ENCODE peak calls at places on chromosomes 16 and 17, in nine cellular contexts. R is PC-9; Y is psoas muscle; T is heart left ventricle; J is mammary epithelial cell; B is cardiac muscle cell; I is CD8-positive, alpha-beta T cell; H is ovary; X is transverse colon. M is an unnamed sample.
A peak's percentile ranks its signal among the peaks of the same experiment; 100 is the strongest.

GRCh38 chr16:86220552-86220951 is 289.8 kb upstream of the FOXF1 start:
- DNase-seq in R (no peak), Y (no peak), T (no peak), J (no peak), B (no peak), I (no peak), H (no peak), X (no peak), M (no peak)

GRCh38 chr17:51486091-51486490 is 225.7 kb downstream of the UTP18 start:
- DNase-seq in R (no peak), Y (no peak), T (no peak), J (no peak), B (no peak), I (no peak), H (no peak), X (no peak), M (no peak)

GRCh38 chr17:44219126-44219635 is 294 bp downstream of the UBTF start:
- DNase-seq in R (peak; percentile 48), Y (peak; percentile 88), T (peak; percentile 71), J (peak; percentile 70), B (no peak), I (peak; percentile 40), H (peak; percentile 84), X (peak; percentile 69), M (peak; percentile 75)

GRCh38 chr16:71626018-71626857 is at the start of gene MARVELD3:
- DNase-seq in R (peak; percentile 96), Y (no peak), T (no peak), J (peak; percentile 71), B (peak; percentile 24), I (no peak), H (peak; percentile 36), X (peak; percentile 94), M (no peak)

GRCh38 chr16:65154321-65154720 is 32.5 kb upstream of the CDH11 start:
- DNase-seq in R (no peak), Y (no peak), T (no peak), J (no peak), B (peak; percentile 59), I (no peak), H (no peak), X (no peak), M (no peak)

GRCh38 chr16:48542020-48542473 is 67.9 kb downstream of the N4BP1 start:
- DNase-seq in R (peak; percentile 21), Y (peak; percentile 79), T (peak; percentile 46), J (peak; percentile 46), B (peak; percentile 30), I (no peak), H (no peak), X (peak; percentile 48), M (peak; percentile 84)

GRCh38 chr17:57597531-57598453 is 147.3 kb downstream of the CCDC182 start:
- DNase-seq in R (peak; percentile 36), Y (peak; percentile 66), T (peak; percentile 72), J (peak; percentile 49), B (peak; percentile 79), I (no peak), H (peak; percentile 76), X (peak; percentile 73), M (peak; percentile 84)

GRCh38 chr17:61325382-61326073 is 74.1 kb upstream of the TBX2 start:
- DNase-seq in R (no peak), Y (no peak), T (no peak), J (no peak), B (peak; percentile 36), I (no peak), H (no peak), X (no peak), M (no peak)

GRCh38 chr16:17529982-17530760 is 59.4 kb upstream of the XYLT1 start:
- DNase-seq in R (no peak), Y (no peak), T (no peak), J (no peak), B (no peak), I (peak; percentile 1), H (no peak), X (peak; percentile 8), M (no peak)

GRCh38 chr17:41322903-41323895 is 7.7 kb upstream of the KRTAP17-1 start:
- DNase-seq in R (no peak), Y (no peak), T (no peak), J (no peak), B (no peak), I (no peak), H (no peak), X (no peak), M (no peak)

GRCh38 chr17:44219636-44220210 is at the start of gene UBTF:
- DNase-seq in R (peak; percentile 53), Y (peak; percentile 84), T (peak; percentile 84), J (peak; percentile 19), B (peak; percentile 80), I (peak; percentile 68), H (peak; percentile 87), X (peak; percentile 63), M (peak; percentile 77)

GRCh38 chr17:36485805-36486203 is 677 bp upstream of the ZNHIT3 start:
- DNase-seq in R (no peak), Y (no peak), T (no peak), J (no peak), B (no peak), I (no peak), H (no peak), X (no peak), M (no peak)

GRCh38 chr17:79500738-79501533 is 109.9 kb downstream of the RBFOX3 start:
- DNase-seq in R (no peak), Y (no peak), T (no peak), J (no peak), B (peak; percentile 44), I (no peak), H (no peak), X (no peak), M (no peak)

GRCh38 chr17:1224330-1224729 is 44.5 kb upstream of the ABR start:
- DNase-seq in R (no peak), Y (no peak), T (no peak), J (no peak), B (no peak), I (no peak), H (no peak), X (peak; percentile 33), M (no peak)

GRCh38 chr17:64679710-64680216 is 17.7 kb upstream of the SMURF2 start:
- DNase-seq in R (peak; percentile 81), Y (peak; percentile 65), T (no peak), J (peak; percentile 98), B (no peak), I (no peak), H (no peak), X (no peak), M (no peak)

GRCh38 chr17:73569758-73570319 is 74.4 kb downstream of the SDK2 start:
- DNase-seq in R (no peak), Y (peak; percentile 28), T (no peak), J (no peak), B (no peak), I (no peak), H (no peak), X (no peak), M (no peak)

GRCh38 chr17:27475070-27475673 is 18.9 kb downstream of the KSR1 start:
- DNase-seq in R (no peak), Y (no peak), T (no peak), J (peak; percentile 57), B (no peak), I (no peak), H (no peak), X (no peak), M (no peak)

GRCh38 chr17:81395600-81396277 is 482 bp downstream of the BAHCC1 start:
- DNase-seq in R (no peak), Y (no peak), T (no peak), J (no peak), B (no peak), I (no peak), H (no peak), X (no peak), M (no peak)

GRCh38 chr17:72667096-72668063 is 425.1 kb downstream of the SLC39A11 start:
- DNase-seq in R (no peak), Y (no peak), T (no peak), J (no peak), B (no peak), I (no peak), H (no peak), X (no peak), M (no peak)

GRCh38 chr17:8696456-8696855 is 48.2 kb downstream of the CCDC42 start:
- DNase-seq in R (no peak), Y (no peak), T (no peak), J (no peak), B (no peak), I (no peak), H (no peak), X (no peak), M (no peak)
- H3K27ac ChIP-seq in R (no peak overlapping the region), Y (no peak overlapping the region), T (no peak overlapping the region), J (no peak overlapping the region), B (peak overlapping the region; percentile 72), I (no peak overlapping the region), H (peak overlapping the region; percentile 3), X (no peak overlapping the region), M (no peak overlapping the region)

DNA sequence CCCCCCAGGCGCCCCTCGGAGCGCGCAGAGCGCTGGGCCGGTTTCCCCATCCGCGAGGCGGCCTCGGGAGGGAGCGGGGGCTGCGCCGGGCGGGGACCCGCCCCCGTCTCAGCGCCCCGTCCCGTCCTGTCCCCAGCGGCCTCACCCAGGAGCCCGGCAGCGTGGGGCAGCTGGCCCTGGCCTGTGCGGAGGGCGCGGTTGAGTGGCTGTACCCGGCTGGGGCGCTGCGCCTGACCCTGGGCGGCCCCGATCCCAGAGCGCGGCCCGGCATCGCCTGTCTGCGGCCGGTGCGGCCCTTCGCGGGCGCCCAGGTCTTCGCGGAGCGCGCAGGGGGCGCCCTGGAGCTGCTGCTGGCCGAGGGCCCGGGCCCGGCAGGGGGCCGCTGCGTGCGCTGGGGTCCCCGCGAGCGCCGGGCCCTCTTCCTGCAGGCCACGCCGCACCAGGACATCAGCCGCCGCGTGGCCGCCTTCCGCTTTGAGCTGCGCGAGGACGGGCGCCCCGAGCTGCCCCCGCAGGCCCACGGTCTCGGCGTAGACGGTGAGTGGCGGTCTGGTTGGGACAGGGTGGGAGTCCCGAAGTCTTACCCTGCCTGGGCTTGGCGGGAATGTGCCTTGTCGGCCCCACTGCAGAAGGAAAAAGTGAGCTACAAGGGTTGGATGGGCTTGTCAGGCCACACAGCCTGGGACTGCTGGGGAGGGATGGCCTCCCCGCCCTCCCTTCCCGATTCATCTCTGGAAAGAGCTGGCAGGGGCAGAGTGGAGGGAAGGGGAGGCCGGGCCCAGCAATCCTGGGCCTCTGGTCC is 731 bp downstream of the METRN start:
- DNase-seq in R (peak; percentile 45), Y (no peak), T (no peak), J (no peak), B (peak; percentile 79), I (no peak), H (no peak), X (no peak), M (no peak)
- TF ChIP-seq CTCF in R (no peak), Y (no peak), T (peak; percentile 11), J (peak; percentile 14), B (peak; percentile 5), I (no peak), H (no peak), X (no peak), M (no peak)

DNA sequence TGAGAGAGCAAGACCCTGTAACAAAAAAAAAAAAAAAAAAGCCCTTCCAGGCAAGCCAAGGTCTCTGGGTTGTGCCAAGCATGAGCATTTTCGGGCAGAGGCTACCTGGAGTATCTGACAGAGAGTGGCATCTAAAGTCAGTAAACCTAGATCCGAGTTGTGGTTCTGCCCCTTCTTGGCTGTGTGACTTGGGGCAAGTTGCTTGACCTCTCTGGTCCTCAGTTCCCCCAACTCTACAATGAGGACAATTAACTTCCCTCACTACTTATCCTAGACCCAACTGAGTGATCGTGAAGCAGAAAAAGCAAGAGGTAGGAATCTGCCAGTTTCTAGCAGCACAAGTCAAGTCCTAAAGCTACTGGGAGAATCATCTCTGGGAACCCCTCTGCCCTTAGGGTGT is 34.4 kb downstream of the TMEM186 start:
- DNase-seq in R (no peak), Y (no peak), T (no peak), J (no peak), B (no peak), I (no peak), H (no peak), X (no peak), M (no peak)
- H3K36me3 ChIP-seq in R (no peaks in the 10 kb centered on the region), Y (peaks cover 1% of the 10 kb centered on the region), T (peaks cover 14% of the 10 kb centered on the region), J (no peaks in the 10 kb centered on the region), B (peaks cover 14% of the 10 kb centered on the region), I (peaks cover 4% of the 10 kb centered on the region), H (no peaks in the 10 kb centered on the region), X (no peaks in the 10 kb centered on the region), M (no peaks in the 10 kb centered on the region)

GRCh38 chr16:11089504-11090124 is 145.2 kb downstream of the CLEC16A start:
- DNase-seq in R (peak; percentile 14), Y (no peak), T (no peak), J (no peak), B (no peak), I (no peak), H (peak; percentile 72), X (peak; percentile 55), M (no peak)
- H3K27ac ChIP-seq in R (no peak overlapping the region), Y (no peak overlapping the region), T (no peak overlapping the region), J (no peak overlapping the region), B (no peak overlapping the region), I (no peak overlapping the region), H (peak overlapping the region; percentile 6), X (peak overlapping the region; percentile 63), M (no peak overlapping the region)

M was measured in adrenal gland.